ENCODE peak calls at places on chromosomes 5 and 9, in four cellular contexts. D is endothelial cell; I is CD8-positive, alpha-beta T cell; L is HFF-Myc. K is an unnamed sample.

GRCh38 chr5:95619518-95620029 is 313 bp upstream of the GPR150 start:
- DNase-seq in D (no peak), I (no peak), L (no peak), K (peak; percentile 38)

GRCh38 chr5:172622091-172623046 is 18.7 kb upstream of the NEURL1B start:
- DNase-seq in D (no peak), I (no peak), L (no peak), K (peak; percentile 31)

GRCh38 chr9:81849631-81850259 is 78.5 kb upstream of the SPATA31D4 start:
- DNase-seq in D (no peak), I (no peak), L (no peak), K (no peak)

GRCh38 chr9:2290382-2290781 is 275.2 kb downstream of the SMARCA2 start:
- DNase-seq in D (no peak), I (no peak), L (no peak), K (no peak)

GRCh38 chr5:151298063-151298462 is 5.5 kb downstream of the SLC36A3 start:
- DNase-seq in D (peak; percentile 32), I (no peak), L (no peak), K (peak; percentile 55)

GRCh38 chr9:79308012-79308411 is 263.8 kb upstream of the TLE4 start:
- DNase-seq in D (no peak), I (no peak), L (no peak), K (no peak)

GRCh38 chr5:167893271-167893670 is 398.2 kb upstream of the WWC1 start:
- DNase-seq in D (no peak), I (no peak), L (no peak), K (no peak)

GRCh38 chr9:120610975-120611689 is 31.2 kb upstream of the CDK5RAP2 start:
- DNase-seq in D (no peak), I (no peak), L (no peak), K (no peak)

GRCh38 chr5:156654444-156654843 is 195.7 kb upstream of the PPP1R2B start:
- DNase-seq in D (no peak), I (no peak), L (no peak), K (no peak)

GRCh38 chr5:60576425-60576824 is 123.5 kb downstream of the DEPDC1B start:
- DNase-seq in D (no peak), I (no peak), L (no peak), K (no peak)

GRCh38 chr9:121773286-121773953 is 122.0 kb downstream of the DAB2IP start:
- DNase-seq in D (no peak), I (no peak), L (no peak), K (no peak)

GRCh38 chr5:173823721-173824567 is 64.2 kb upstream of the CPEB4 start:
- DNase-seq in D (no peak), I (no peak), L (peak; percentile 54), K (peak; percentile 58)

GRCh38 chr5:158660726-158661125 is 439.0 kb downstream of the EBF1 start:
- DNase-seq in D (no peak), I (no peak), L (no peak), K (no peak)

GRCh38 chr9:131252120-131252519 is 24.2 kb downstream of the FAM78A start:
- DNase-seq in D (no peak), I (peak; percentile 22), L (no peak), K (no peak)

GRCh38 chr9:76107487-76107886 is 217.0 kb downstream of the PCSK5 start:
- DNase-seq in D (no peak), I (no peak), L (no peak), K (no peak)

GRCh38 chr5:83993803-83994202 is 273.1 kb upstream of the HAPLN1 start:
- DNase-seq in D (no peak), I (no peak), L (no peak), K (no peak)

GRCh38 chr9:21680590-21680989 is 121.8 kb upstream of the MTAP start:
- DNase-seq in D (no peak), I (no peak), L (no peak), K (no peak)

GRCh38 chr9:127751269-127752054 is 16.4 kb upstream of the TOR2A start:
- DNase-seq in D (peak; percentile 51), I (no peak), L (no peak), K (peak; percentile 79)

GRCh38 chr5:18281947-18282557 is 647.8 kb downstream of the TAF11L14 start:
- DNase-seq in D (no peak), I (no peak), L (peak; percentile 10), K (peak; percentile 25)

GRCh38 chr5:176724472-176724871 is 77.2 kb downstream of the TSPAN17 start:
- DNase-seq in D (no peak), I (no peak), L (no peak), K (no peak)

GRCh38 chr5:122394313-122394712 is 82.3 kb downstream of the SNCAIP start:
- DNase-seq in D (no peak), I (no peak), L (no peak), K (no peak)

GRCh38 chr5:142289708-142290573 is 34.9 kb downstream of the SPRY4 start:
- DNase-seq in D (no peak), I (no peak), L (no peak), K (no peak)

GRCh38 chr9:110316255-110316921 is 21.3 kb downstream of the TXNDC8 start:
- DNase-seq in D (no peak), I (no peak), L (no peak), K (no peak)

GRCh38 chr5:95822038-95822407 is 503 bp downstream of the GLRX start:
- DNase-seq in D (peak; percentile 41), I (peak; percentile 30), L (no peak), K (peak; percentile 77)

GRCh38 chr9:134606951-134607733 is 34.5 kb upstream of the COL5A1 start:
- DNase-seq in D (peak; percentile 4), I (no peak), L (no peak), K (no peak)

GRCh38 chr5:111364992-111365391 is 140.8 kb downstream of the CAMK4 start:
- DNase-seq in D (no peak), I (no peak), L (no peak), K (peak; percentile 60)

GRCh38 chr5:176153741-176154140 is 84.5 kb upstream of the SIMC1 start:
- DNase-seq in D (no peak), I (no peak), L (no peak), K (no peak)

GRCh38 chr5:116303340-116303739 is 218.5 kb downstream of the COMMD10 start:
- DNase-seq in D (no peak), I (no peak), L (no peak), K (no peak)

GRCh38 chr9:134410078-134410834 is 84.0 kb downstream of the RXRA start:
- DNase-seq in D (no peak), I (no peak), L (no peak), K (no peak)

GRCh38 chr5:6377121-6377520 is 1.2 kb downstream of the MED10 start:
- DNase-seq in D (no peak), I (no peak), L (no peak), K (no peak)

GRCh38 chr5:133240425-133241091 is 188.7 kb downstream of the HSPA4 start:
- DNase-seq in D (no peak), I (no peak), L (peak; percentile 96), K (no peak)

GRCh38 chr5:75701856-75702255 is 15.4 kb downstream of the POC5 start:
- DNase-seq in D (no peak), I (no peak), L (no peak), K (no peak)

GRCh38 chr9:81669011-81669739 is 20.2 kb downstream of the TLE1 start:
- DNase-seq in D (no peak), I (no peak), L (no peak), K (no peak)

GRCh38 chr5:2610986-2611385 is 140.5 kb downstream of the IRX2 start:
- DNase-seq in D (no peak), I (no peak), L (no peak), K (no peak)

DNA sequence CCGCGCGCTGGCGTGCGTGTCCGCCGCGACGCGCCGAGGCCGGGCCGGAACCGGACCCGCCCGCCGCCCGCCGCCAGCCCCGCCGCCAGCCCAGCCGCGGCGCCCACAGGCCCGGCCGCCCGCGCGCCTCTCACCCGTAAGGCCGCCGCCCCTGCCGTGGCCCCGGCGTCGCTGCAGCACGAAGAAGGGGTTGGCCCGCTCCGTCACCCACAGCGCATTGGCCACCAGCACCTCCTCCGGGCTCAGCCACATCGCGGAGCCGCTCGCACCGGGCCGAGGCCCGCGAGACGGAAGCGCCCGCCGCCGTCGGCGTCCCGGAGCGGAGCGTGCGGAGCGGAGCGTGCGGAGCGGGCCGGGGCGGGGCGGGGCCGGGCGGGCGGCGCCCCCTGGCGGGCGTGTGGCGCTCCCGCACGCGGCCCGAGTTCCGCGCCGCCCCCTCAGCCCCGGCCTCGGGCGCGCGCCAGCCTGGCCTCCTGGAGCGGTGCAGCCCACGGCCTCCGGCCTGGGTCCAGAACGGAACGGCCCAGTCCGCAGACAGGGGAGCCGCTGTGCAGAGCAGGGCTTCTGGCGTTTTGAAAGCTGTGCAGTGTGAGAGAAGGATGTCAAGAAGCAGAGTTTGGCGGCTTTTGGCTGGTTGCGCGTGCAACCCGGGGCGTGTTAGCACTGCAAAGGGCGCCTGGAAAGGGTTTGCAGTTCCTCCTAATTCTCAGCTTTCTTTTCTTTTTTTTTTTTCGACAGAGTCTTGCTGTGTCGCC is at the start of gene TBC1D9B:
- DNase-seq in D (peak; percentile 66), I (peak; percentile 64), L (no peak), K (peak; percentile 88)
- TF ChIP-seq CTCF in D (peak; percentile 47), I (peak; percentile 14), L (no peak), K (peak; percentile 36)

GRCh38 chr9:129720181-129720864 is 32.5 kb downstream of the PTGES start:
- DNase-seq in D (peak; percentile 64), I (no peak), L (no peak), K (peak; percentile 66)
- TF ChIP-seq CTCF in D (peak; percentile 70), I (no peak), L (no peak), K (peak; percentile 55)

DNA sequence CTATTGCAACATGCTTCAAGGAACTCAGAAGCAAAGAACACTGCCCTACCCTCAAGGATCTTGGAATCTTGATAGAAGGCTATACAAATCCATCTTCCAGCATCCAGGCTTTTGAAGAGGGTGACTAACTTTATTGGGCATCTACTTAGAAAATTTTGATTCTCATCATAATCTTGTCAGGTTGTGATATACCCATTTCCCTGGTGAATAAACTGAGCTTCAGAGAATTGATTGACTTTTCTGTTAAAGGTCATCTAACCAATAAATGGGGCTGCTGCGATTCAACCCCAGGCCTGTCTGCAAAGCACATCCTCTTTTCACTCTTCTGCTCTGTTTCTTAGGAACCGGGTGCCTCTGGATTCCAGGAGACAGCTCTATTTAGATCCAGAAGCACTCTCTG is 19.9 kb upstream of the INSYN2B start:
- DNase-seq in D (no peak), I (no peak), L (no peak), K (no peak)
- TF ChIP-seq CTCF in D (no peak), I (no peak), L (no peak), K (no peak)

DNA sequence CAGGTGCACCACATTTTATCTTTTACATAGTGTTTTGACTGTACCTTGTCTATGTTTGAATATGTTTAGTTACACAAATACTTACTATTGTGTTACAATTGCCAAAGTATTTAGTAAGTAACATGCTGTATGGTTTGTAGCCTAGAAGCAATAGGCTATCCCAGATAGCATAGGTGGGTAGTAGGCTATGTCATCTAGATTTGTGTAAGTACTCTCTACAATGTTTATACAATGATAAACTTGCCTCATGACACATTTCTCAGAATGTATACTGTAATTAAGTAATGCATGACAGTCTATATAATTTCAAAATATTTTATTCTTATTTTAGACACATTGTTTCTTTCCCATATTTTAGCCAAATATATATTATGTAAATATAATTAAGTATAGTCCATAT is 836.8 kb upstream of the CDH9 start:
- DNase-seq in D (no peak), I (no peak), L (no peak), K (no peak)
- TF ChIP-seq CTCF in D (no peak), I (no peak), L (no peak), K (no peak)

GRCh38 chr5:395156-395920 is 47.6 kb upstream of the EXOC3 start:
- DNase-seq in D (no peak), I (no peak), L (peak; percentile 63), K (no peak)
- TF ChIP-seq CTCF in D (no peak), I (no peak), L (no peak), K (no peak)

K was measured in neural progenitor cell.